ENCODE peak calls at places on chromosomes 12 and 14, in six cellular contexts. Q is uterus, Z is bronchial epithelial cell, T is small intestine, M is prostate gland, V is sigmoid colon. W is an unnamed sample.

GRCh38 chr14:26138764-26139445 is 458.9 kb downstream of the NOVA1 start:
- DNase-seq in Q (no peak), Z (peak; percentile 84), T (peak; percentile 1), M (no peak), V (no peak), W (no peak)

GRCh38 chr12:103529306-103529705 is 33.5 kb upstream of the C12orf42 start:
- DNase-seq in Q (no peak), Z (peak; percentile 29), T (no peak), M (no peak), V (no peak), W (no peak)

GRCh38 chr14:94691658-94692029 is 78.3 kb downstream of the GSC start:
- DNase-seq in Q (no peak), Z (no peak), T (no peak), M (no peak), V (no peak), W (no peak)

GRCh38 chr12:90514325-90514724 is 440.7 kb downstream of the CCER1 start:
- DNase-seq in Q (no peak), Z (no peak), T (no peak), M (no peak), V (no peak), W (no peak)

GRCh38 chr14:96622926-96623325 is 120.7 kb downstream of the PAPOLA start:
- DNase-seq in Q (no peak), Z (no peak), T (no peak), M (no peak), V (no peak), W (no peak)

GRCh38 chr14:80956922-80957321 is 1.5 kb downstream of the TSHR start:
- DNase-seq in Q (no peak), Z (no peak), T (no peak), M (no peak), V (no peak), W (no peak)

GRCh38 chr14:54815531-54815930 is 87.1 kb downstream of the GCH1 start:
- DNase-seq in Q (no peak), Z (no peak), T (no peak), M (no peak), V (no peak), W (no peak)

GRCh38 chr12:1527789-1528188 is 66.6 kb downstream of the FBXL14 start:
- DNase-seq in Q (no peak), Z (peak; percentile 61), T (no peak), M (no peak), V (no peak), W (no peak)

GRCh38 chr14:81516941-81517797 is 16.5 kb downstream of the SEL1L start:
- DNase-seq in Q (peak; percentile 60), Z (no peak), T (no peak), M (peak; percentile 69), V (peak; percentile 74), W (no peak)

GRCh38 chr12:18320036-18320617 is 58.8 kb downstream of the PIK3C2G start:
- DNase-seq in Q (no peak), Z (peak; percentile 78), T (peak; percentile 69), M (no peak), V (no peak), W (no peak)

GRCh38 chr14:93332032-93332852 is 594 bp downstream of the BTBD7 start:
- DNase-seq in Q (no peak), Z (peak; percentile 22), T (peak; percentile 57), M (peak; percentile 42), V (peak; percentile 78), W (peak; percentile 16)

GRCh38 chr12:95215925-95216324 is 1.3 kb downstream of the FGD6 start:
- DNase-seq in Q (no peak), Z (peak; percentile 79), T (no peak), M (no peak), V (no peak), W (no peak)

GRCh38 chr14:63542231-63542999 is 762 bp downstream of the PPP2R5E start:
- DNase-seq in Q (peak; percentile 20), Z (no peak), T (peak; percentile 32), M (peak; percentile 14), V (no peak), W (no peak)

GRCh38 chr12:31238764-31239387 is 87.1 kb downstream of the SINHCAF start:
- DNase-seq in Q (peak; percentile 36), Z (peak; percentile 74), T (peak; percentile 76), M (peak; percentile 64), V (no peak), W (peak; percentile 24)

GRCh38 chr14:76953196-76953945 is 75.1 kb downstream of the IRF2BPL start:
- DNase-seq in Q (peak; percentile 81), Z (peak; percentile 71), T (peak; percentile 86), M (peak; percentile 81), V (peak; percentile 90), W (peak; percentile 63)

GRCh38 chr12:51127050-51127729 is 43.8 kb upstream of the CSRNP2 start:
- DNase-seq in Q (no peak), Z (peak; percentile 88), T (no peak), M (no peak), V (no peak), W (no peak)

GRCh38 chr12:84642201-84642600 is 270.4 kb downstream of the SLC6A15 start:
- DNase-seq in Q (no peak), Z (no peak), T (no peak), M (no peak), V (no peak), W (no peak)

GRCh38 chr12:12927211-12928079 is 24.5 kb downstream of the GPRC5D start:
- DNase-seq in Q (peak; percentile 29), Z (peak; percentile 84), T (peak; percentile 99), M (peak; percentile 66), V (peak; percentile 68), W (peak; percentile 37)

GRCh38 chr14:100290607-100291304 is 15.5 kb downstream of the SLC25A29 start:
- DNase-seq in Q (peak; percentile 20), Z (no peak), T (no peak), M (no peak), V (no peak), W (no peak)

GRCh38 chr12:58095002-58095401 is 153.6 kb downstream of the ATP23 start:
- DNase-seq in Q (no peak), Z (peak; percentile 25), T (no peak), M (no peak), V (no peak), W (no peak)

GRCh38 chr12:58086930-58087329 is 145.6 kb downstream of the ATP23 start:
- DNase-seq in Q (no peak), Z (no peak), T (no peak), M (no peak), V (no peak), W (no peak)

GRCh38 chr12:58086006-58086405 is 144.6 kb downstream of the ATP23 start:
- DNase-seq in Q (no peak), Z (no peak), T (no peak), M (no peak), V (no peak), W (no peak)

GRCh38 chr12:58087428-58088117 is 146.2 kb downstream of the ATP23 start:
- DNase-seq in Q (no peak), Z (no peak), T (no peak), M (no peak), V (no peak), W (no peak)

DNA sequence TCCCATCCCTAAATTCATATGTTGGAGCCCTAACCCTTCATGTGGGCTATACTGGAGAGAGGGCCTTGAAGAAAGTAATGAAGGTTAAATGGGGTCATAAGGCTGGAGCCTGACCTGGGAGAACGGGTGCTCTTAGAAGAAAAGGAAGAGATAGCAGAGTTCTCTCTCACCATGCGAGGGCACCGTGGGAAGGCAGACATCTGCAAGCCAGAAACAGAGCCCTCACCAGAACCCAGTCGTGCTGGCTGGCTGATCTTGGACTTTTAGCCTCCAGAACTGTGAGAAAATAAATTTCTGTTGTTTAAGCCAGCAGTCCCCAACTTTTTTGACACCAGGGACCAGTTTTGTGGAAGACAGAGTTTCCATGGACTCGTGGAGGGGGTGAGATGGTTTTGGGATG is 149.3 kb downstream of the ATP23 start:
- DNase-seq in Q (no peak), Z (no peak), T (no peak), M (no peak), V (no peak), W (no peak)
- H3K27me3 ChIP-seq in Q (no peaks in the 10 kb centered on the region), Z (no peaks in the 10 kb centered on the region), T (no peaks in the 10 kb centered on the region), M (no peaks in the 10 kb centered on the region), V (no peaks in the 10 kb centered on the region), W (no peaks in the 10 kb centered on the region)

DNA sequence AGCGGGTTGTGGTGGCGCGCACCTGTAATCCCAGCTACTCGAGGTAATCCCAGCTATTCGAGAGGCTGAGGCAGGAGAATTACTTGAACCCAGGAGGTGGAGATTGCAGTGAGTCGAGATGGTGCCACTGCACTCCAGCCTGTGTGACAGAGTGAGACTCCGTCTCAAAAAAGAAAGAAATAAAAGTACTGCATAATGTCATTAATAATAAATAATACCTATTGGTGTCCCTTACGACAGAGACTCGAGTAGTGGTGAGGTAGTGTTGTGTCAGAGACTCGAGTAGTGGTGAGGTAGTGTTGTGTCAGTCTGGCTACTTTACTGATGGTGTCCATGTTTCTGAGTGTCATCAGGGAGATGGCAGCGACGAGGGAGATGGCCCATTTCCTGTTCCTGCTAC is 1.3 kb downstream of the GLS2 start:
- DNase-seq in Q (no peak), Z (no peak), T (no peak), M (no peak), V (no peak), W (no peak)
- H3K27me3 ChIP-seq in Q (no peaks in the 10 kb centered on the region), Z (peaks cover 4% of the 10 kb centered on the region), T (no peaks in the 10 kb centered on the region), M (no peaks in the 10 kb centered on the region), V (no peaks in the 10 kb centered on the region), W (peaks cover 6% of the 10 kb centered on the region)

DNA sequence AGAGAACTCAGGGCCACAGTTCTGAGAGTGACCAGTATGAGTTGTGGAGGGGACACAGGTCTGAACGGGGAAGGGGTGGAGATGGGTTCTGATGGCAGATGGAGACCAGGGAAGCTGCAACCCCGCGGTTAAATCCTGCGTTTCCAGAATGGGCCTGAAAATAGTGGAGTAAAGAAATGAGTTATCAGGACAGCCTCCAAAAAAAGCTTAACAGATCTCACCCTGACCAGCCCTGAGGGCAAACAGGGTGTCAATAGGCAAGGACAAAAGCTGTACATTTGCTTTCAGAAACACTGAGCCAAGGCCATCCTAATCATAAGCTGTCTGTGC is 555 bp upstream of the RTN1 start:
- DNase-seq in Q (no peak), Z (no peak), T (no peak), M (no peak), V (no peak), W (no peak)
- H3K27me3 ChIP-seq in Q (no peaks in the 10 kb centered on the region), Z (peaks cover 10% of the 10 kb centered on the region), T (peaks cover 4% of the 10 kb centered on the region), M (no peaks in the 10 kb centered on the region), V (peaks cover 63% of the 10 kb centered on the region), W (no peaks in the 10 kb centered on the region)

DNA sequence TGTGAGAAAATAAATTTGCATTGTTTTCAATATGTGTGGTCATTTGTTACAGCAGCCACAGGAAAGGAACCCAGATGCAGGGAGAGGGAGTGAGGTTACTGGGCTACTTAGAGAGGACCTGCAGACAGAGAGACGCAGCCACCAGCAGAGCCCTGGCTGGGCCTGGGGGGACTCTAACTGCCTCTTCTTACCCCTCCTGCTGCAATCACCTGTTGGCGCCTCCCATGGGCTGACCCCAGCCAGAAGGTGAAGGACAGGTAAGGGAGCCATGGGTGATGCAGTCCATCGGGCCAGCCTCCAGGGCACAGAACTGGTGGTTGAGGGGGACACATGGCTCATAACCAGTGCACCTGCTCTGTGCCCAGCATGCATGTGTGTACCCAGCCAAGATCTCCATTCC is 15.8 kb upstream of the RBM19 start:
- DNase-seq in Q (no peak), Z (no peak), T (no peak), M (no peak), V (no peak), W (no peak)
- H3K27me3 ChIP-seq in Q (no peaks in the 10 kb centered on the region), Z (no peaks in the 10 kb centered on the region), T (no peaks in the 10 kb centered on the region), M (no peaks in the 10 kb centered on the region), V (peaks cover 38% of the 10 kb centered on the region), W (no peaks in the 10 kb centered on the region)

GRCh38 chr12:53993397-53994267 is 6.3 kb upstream of the HOXC9 start:
- DNase-seq in Q (no peak), Z (no peak), T (no peak), M (no peak), V (no peak), W (no peak)
- H3K27me3 ChIP-seq in Q (peaks cover 19% of the 10 kb centered on the region), Z (peaks cover 88% of the 10 kb centered on the region), T (peaks cover 7% of the 10 kb centered on the region), M (peaks cover 71% of the 10 kb centered on the region), V (peaks cover 100% of the 10 kb centered on the region), W (peaks cover 54% of the 10 kb centered on the region)

GRCh38 chr12:57237952-57238853 is 8.7 kb downstream of the SHMT2 start:
- DNase-seq in Q (peak; percentile 24), Z (no peak), T (no peak), M (no peak), V (peak; percentile 67), W (no peak)
- H3K27me3 ChIP-seq in Q (peaks cover 34% of the 10 kb centered on the region), Z (peaks cover 6% of the 10 kb centered on the region), T (no peaks in the 10 kb centered on the region), M (no peaks in the 10 kb centered on the region), V (peaks cover 80% of the 10 kb centered on the region), W (peaks cover 18% of the 10 kb centered on the region)

W was measured in naive thymus-derived CD4-positive, alpha-beta T cell.